ENCODE peak calls at places on chromosomes 2 and 18, in four cellular contexts. E, W, I and J are unnamed samples. For H3K27me3, the result is how much of the 10 kb centered on the place peaks cover.

GRCh38 chr2:109242222-109242653 is 113.2 kb downstream of the SH3RF3 start:
- DNase-seq in E (peak), W (no peak), I (no peak), J (no peak)

GRCh38 chr2:43000242-43001054 is 208.1 kb upstream of the HAAO start:
- DNase-seq in E (peak), W (peak), I (no peak), J (peak)

GRCh38 chr2:26562811-26563645 is 78.1 kb downstream of the CIB4 start:
- DNase-seq in E (peak), W (peak), I (peak), J (no peak)

GRCh38 chr2:143078106-143078505 is 51.1 kb upstream of the ARHGAP15 start:
- DNase-seq in E (no peak), W (no peak), I (no peak), J (no peak)

GRCh38 chr2:12293868-12294267 is 422.9 kb upstream of the TRIB2 start:
- DNase-seq in E (no peak), W (no peak), I (peak), J (no peak)

GRCh38 chr2:191382801-191383200 is 137.6 kb downstream of the MYO1B start:
- DNase-seq in E (no peak), W (peak), I (no peak), J (peak)

GRCh38 chr18:25147878-25148488 is 204.0 kb downstream of the ZNF521 start:
- DNase-seq in E (no peak), W (no peak), I (no peak), J (no peak)

GRCh38 chr2:152573168-152573567 is 144.1 kb downstream of the PRPF40A start:
- DNase-seq in E (no peak), W (peak), I (peak), J (no peak)

GRCh38 chr2:27049422-27050280 is 1.8 kb upstream of the AGBL5 start:
- DNase-seq in E (peak), W (peak), I (no peak), J (peak)

GRCh38 chr2:8125741-8126691 is 555.8 kb upstream of the ID2 start:
- DNase-seq in E (no peak), W (peak), I (no peak), J (peak)

GRCh38 chr2:3605013-3605961 is 10.4 kb downstream of the COLEC11 start:
- DNase-seq in E (peak), W (no peak), I (peak), J (no peak)

GRCh38 chr2:57947398-57947797 is 99.2 kb upstream of the VRK2 start:
- DNase-seq in E (no peak), W (no peak), I (no peak), J (no peak)

GRCh38 chr2:239312741-239313246 is 88.0 kb downstream of the HDAC4 start:
- DNase-seq in E (peak), W (no peak), I (no peak), J (no peak)

GRCh38 chr2:127415593-127416485 is 2.4 kb upstream of the PROC start:
- DNase-seq in E (peak), W (peak), I (peak), J (peak)

GRCh38 chr2:65061910-65062339 is 5.7 kb downstream of the CEP68 start:
- DNase-seq in E (no peak), W (peak), I (no peak), J (no peak)

GRCh38 chr2:230658877-230659652 is 53.6 kb upstream of the CAB39 start:
- DNase-seq in E (no peak), W (no peak), I (no peak), J (no peak)

GRCh38 chr2:171728989-171729951 is 42.0 kb downstream of the DYNC1I2 start:
- DNase-seq in E (no peak), W (no peak), I (no peak), J (no peak)

GRCh38 chr2:85183481-85183880 is 50.3 kb downstream of the TCF7L1 start:
- DNase-seq in E (no peak), W (no peak), I (peak), J (no peak)

GRCh38 chr2:204544961-204545860 is at the start of gene PARD3B:
- DNase-seq in E (peak), W (peak), I (peak), J (peak)

GRCh38 chr2:148546270-148546669 is 98.3 kb upstream of the EPC2 start:
- DNase-seq in E (peak), W (peak), I (no peak), J (no peak)

GRCh38 chr2:54574107-54574859 is 118.2 kb downstream of the SPTBN1 start:
- DNase-seq in E (no peak), W (peak), I (peak), J (peak)

GRCh38 chr18:48440924-48441323 is 31.7 kb upstream of the ZBTB7C start:
- DNase-seq in E (peak), W (no peak), I (no peak), J (no peak)
- H3K27me3 ChIP-seq in E (under half), W (under half), I (half or more), J (under half)

GRCh38 chr18:36950960-36951359 is 122.0 kb downstream of the KIAA1328 start:
- DNase-seq in E (no peak), W (no peak), I (no peak), J (no peak)

GRCh38 chr18:36950282-36950681 is 121.4 kb downstream of the KIAA1328 start:
- DNase-seq in E (no peak), W (no peak), I (no peak), J (no peak)

GRCh38 chr18:36947820-36948348 is 119.0 kb downstream of the KIAA1328 start:
- DNase-seq in E (no peak), W (no peak), I (no peak), J (no peak)

DNA sequence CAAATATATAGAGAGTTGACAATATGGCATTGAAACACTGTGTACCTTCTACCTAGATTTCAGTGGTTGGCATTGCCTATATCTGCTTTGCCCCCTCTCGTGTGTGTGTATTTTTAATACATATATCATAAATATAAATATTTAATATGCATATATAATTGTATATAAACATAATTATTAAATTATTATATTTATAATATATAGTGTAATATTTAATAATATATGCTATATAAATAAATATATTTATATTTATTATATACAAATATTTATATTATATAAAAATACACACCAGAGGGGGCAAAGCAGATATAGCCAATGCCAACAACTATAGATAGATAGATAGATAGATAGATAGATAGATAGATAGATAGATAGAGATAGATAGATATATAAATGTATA is 124.1 kb downstream of the KIAA1328 start:
- DNase-seq in E (no peak), W (no peak), I (no peak), J (no peak)
- TF ChIP-seq CTCF in E (no peak), W (no peak), I (no peak), J (no peak)

DNA sequence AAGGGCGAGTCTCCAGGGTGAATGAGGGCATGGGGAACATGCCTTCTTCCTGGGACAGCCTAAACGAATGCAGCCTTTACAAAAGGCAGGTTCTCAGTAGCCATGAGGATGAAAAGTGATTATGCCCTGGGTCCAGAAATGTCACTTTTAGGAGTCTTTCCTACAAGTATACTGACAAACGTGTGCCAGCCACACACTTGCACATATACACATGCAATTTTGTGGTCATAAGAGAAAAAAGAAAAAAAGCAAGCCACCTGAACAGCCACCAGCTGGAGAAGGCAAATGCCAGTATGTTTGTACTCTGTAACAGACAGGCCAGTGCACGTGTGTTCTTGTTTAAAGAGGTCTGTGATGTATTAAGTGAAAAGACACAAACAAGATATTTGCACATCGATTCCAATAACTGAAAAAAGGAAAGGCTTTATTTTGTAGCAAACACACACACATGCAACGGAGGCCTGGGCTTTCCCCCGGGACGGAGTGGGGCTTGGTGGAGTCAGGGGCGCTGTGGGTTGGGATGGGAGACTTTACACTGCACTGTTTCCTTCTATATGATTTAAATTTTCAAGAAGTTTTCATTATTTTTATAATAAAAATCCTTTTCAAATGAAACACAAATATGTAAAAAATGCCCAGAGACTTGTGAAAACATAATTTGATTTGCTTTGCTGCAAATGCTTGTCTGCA is 108.4 kb downstream of the FAM210A start:
- DNase-seq in E (no peak), W (no peak), I (no peak), J (no peak)
- H3K4me3 ChIP-seq in E (no peak), W (no peak), I (no peak), J (no peak)

DNA sequence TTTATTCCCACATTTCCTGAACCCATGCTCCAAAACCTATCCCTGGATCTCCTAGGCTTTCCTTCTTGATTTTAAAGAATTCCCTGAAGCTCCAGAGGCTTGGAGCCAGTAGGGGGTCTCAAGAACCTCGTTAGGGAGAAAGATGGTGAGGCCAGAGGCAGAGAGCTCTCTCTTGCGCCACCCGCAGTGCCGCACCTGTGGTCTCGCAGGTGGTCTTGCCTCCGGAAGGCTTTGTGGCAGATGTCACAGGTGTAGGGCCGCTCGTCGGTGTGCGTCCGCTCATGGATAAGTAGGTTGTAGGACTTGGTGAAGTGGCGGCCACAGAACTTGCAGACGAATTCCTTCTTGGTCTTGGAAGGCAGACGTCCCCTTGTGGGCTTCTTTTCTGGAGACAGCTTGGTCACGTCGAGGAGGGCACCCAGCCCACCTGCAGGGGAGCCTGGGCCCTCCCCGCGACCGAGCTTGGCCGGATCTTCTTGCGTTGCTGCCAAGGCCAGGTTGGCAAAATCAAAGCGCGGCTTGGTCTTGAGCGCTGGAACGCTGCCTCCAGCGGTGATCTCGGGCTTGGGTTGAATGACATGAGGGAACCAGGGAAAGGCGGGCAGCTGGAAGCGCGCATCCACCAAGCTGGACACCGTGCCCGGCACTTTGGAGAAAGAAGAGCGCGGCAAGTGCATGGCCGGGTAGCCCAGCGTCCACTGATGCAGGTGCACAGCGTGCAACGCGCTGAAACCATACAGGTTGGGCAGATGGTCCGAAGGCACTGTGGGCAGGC is 5.3 kb downstream of the OSR1 start:
- DNase-seq in E (no peak), W (no peak), I (no peak), J (no peak)
- H3K27me3 ChIP-seq in E (under half), W (under half), I (under half), J (under half)

DNA sequence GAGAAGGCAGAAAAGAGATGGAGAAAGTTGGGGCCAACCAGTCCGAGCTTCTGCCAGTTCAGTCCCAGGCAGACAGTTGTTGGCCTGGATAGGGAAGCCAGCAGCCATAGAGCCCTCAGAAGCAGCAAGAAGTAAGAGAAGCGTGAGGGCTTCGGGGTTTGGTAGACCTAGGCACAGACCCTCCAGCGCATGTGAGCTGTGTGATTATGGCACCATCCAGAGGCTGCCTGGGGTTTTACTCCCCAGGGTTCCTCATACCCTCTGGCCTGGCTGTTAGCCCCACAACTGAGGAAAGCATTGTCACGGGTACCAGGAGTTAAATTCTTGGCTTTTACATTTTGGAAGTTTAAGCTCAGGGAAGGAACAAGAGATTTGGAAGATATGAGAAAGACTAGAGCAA is 93.7 kb upstream of the RAB6C start:
- DNase-seq in E (no peak), W (no peak), I (no peak), J (no peak)
- TF ChIP-seq CTCF in E (no peak), W (no peak), I (no peak), J (no peak)

GRCh38 chr2:23349508-23349907 is 35.5 kb upstream of the KLHL29 start:
- DNase-seq in E (no peak), W (no peak), I (no peak), J (no peak)

GRCh38 chr2:23350026-23350791 is 34.8 kb upstream of the KLHL29 start:
- DNase-seq in E (no peak), W (peak), I (no peak), J (no peak)

GRCh38 chr2:23347516-23348481 is 37.2 kb upstream of the KLHL29 start:
- DNase-seq in E (no peak), W (no peak), I (no peak), J (no peak)

GRCh38 chr2:23351388-23352141 is 33.4 kb upstream of the KLHL29 start:
- DNase-seq in E (peak), W (peak), I (peak), J (peak)

DNA sequence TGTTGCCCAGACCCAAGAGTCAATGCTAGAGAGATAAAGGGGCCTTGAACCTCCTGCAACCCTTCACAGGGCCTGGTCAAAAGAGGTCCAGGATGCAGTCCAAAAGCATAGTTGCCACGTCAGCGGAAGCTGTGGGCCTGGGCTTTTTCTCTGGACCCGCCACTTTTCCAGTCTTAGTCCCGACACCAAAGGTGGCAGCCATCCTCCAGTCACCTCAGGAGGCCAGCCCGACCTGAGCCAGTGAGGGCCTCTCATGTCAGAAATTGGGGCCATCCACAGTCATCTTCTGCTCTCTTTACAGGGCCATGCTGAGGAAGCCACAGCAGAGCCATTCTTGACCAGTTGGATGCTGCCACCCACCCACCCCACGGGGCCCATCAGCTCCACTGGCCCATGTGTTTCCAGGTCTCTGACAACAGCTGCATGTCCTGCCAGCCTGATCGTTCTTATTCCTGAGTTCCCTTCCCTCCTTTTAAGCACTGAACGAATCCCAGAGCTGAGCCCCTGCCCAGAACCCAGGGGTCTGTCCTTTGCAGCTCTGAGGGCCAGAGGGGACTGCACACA is 34.1 kb upstream of the KLHL29 start:
- DNase-seq in E (no peak), W (no peak), I (no peak), J (no peak)
- H3K4me3 ChIP-seq in E (no peak), W (no peak), I (no peak), J (no peak)

GRCh38 chr18:48297139-48297538 is 112.0 kb downstream of the ZBTB7C start:
- DNase-seq in E (no peak), W (no peak), I (no peak), J (no peak)
- H3K27me3 ChIP-seq in E (under half), W (under half), I (under half), J (under half)

DNA sequence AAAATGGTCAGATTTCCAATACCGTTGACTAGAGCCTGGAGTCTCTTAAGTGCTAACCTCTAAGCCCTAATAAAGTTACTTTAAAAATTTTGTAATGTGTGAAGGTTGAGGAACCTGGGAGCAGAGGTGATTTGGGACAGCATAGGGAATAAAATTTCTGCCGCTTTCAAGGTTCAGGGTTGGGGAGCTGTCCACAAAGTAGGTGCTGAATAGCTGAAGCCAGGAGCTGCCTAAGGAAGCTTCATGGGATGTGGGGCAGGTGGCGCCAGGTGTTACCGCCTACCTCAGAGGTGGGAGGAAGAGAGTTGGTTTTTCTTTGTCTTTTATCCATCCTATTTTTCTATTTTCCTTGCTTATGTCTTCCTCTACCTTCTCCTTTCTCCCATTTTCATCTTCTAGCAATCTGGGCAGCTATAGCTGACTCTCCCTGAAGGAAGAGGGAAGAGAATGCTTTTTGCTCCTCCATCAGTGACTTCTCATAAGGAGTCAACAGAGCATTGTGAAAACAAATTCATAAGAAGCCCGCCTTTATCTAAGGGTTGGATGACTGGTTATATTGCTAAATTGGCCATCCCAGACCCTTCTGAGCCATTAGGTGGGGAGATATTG is 178.7 kb downstream of the CLIP4 start:
- DNase-seq in E (peak), W (peak), I (peak), J (peak)
- TF ChIP-seq CTCF in E (no peak), W (no peak), I (no peak), J (no peak)

GRCh38 chr2:129302106-129302505 is 677.4 kb upstream of the RAB6C start:
- DNase-seq in E (no peak), W (no peak), I (no peak), J (no peak)
- H3K4me3 ChIP-seq in E (no peak), W (no peak), I (no peak), J (no peak)